ENCODE peak calls at places on chromosomes 13 and 19, in four cellular contexts. One of them, this sample, is unnamed.

GRCh38 chr13:59176775-59177174 is 987.0 kb downstream of the DIAPH3 start:
- DNase-seq in uterus: no peak
- DNase-seq in gastrocnemius medialis: no peak
- DNase-seq in neural progenitor cell: no peak
- DNase-seq in this sample: no peak

GRCh38 chr19:15218501-15218900 is 13.7 kb downstream of the EPHX3 start:
- DNase-seq in uterus: no peak
- DNase-seq in neural progenitor cell: no peak
- DNase-seq in gastrocnemius medialis: no peak
- DNase-seq in this sample: no peak

GRCh38 chr13:99295488-99296252 is 11.5 kb downstream of the GPR183 start:
- DNase-seq in neural progenitor cell: no peak
- DNase-seq in gastrocnemius medialis: no peak
- DNase-seq in uterus: no peak
- DNase-seq in this sample: no peak

GRCh38 chr19:36125557-36125956 is 10.3 kb downstream of the TBCB start:
- DNase-seq in neural progenitor cell: no peak
- DNase-seq in uterus: no peak
- DNase-seq in gastrocnemius medialis: no peak
- DNase-seq in this sample: no peak

GRCh38 chr19:28497887-28498286 is 715.1 kb downstream of the UQCRFS1 start:
- DNase-seq in neural progenitor cell: no peak
- DNase-seq in gastrocnemius medialis: no peak
- DNase-seq in uterus: no peak
- DNase-seq in this sample: no peak

GRCh38 chr19:48926909-48927308 is 6.6 kb upstream of the DHDH start:
- DNase-seq in gastrocnemius medialis: peak
- DNase-seq in neural progenitor cell: no peak
- DNase-seq in uterus: peak
- DNase-seq in this sample: no peak

GRCh38 chr19:27865927-27866777 is 1346.8 kb downstream of the UQCRFS1 start:
- DNase-seq in uterus: no peak
- DNase-seq in neural progenitor cell: no peak
- DNase-seq in gastrocnemius medialis: no peak
- DNase-seq in this sample: no peak

GRCh38 chr13:112722433-112723250 is 32.8 kb downstream of the ATP11A start:
- DNase-seq in uterus: peak
- DNase-seq in gastrocnemius medialis: no peak
- DNase-seq in neural progenitor cell: no peak
- DNase-seq in this sample: no peak

GRCh38 chr13:80654638-80655249 is 313.8 kb upstream of the SPRY2 start:
- DNase-seq in uterus: no peak
- DNase-seq in gastrocnemius medialis: no peak
- DNase-seq in neural progenitor cell: no peak
- DNase-seq in this sample: no peak

GRCh38 chr13:25453966-25454365 is 82.2 kb downstream of the ATP8A2 start:
- DNase-seq in uterus: no peak
- DNase-seq in neural progenitor cell: no peak
- DNase-seq in gastrocnemius medialis: no peak
- DNase-seq in this sample: peak

GRCh38 chr19:12694641-12695040 is 1.8 kb downstream of the FBXW9 start:
- DNase-seq in neural progenitor cell: no peak
- DNase-seq in uterus: no peak
- DNase-seq in gastrocnemius medialis: no peak
- DNase-seq in this sample: no peak

GRCh38 chr19:10004617-10005016 is 5.7 kb downstream of the COL5A3 start:
- DNase-seq in neural progenitor cell: no peak
- DNase-seq in gastrocnemius medialis: no peak
- DNase-seq in uterus: no peak
- DNase-seq in this sample: no peak

GRCh38 chr13:51518847-51519246 is 65.4 kb upstream of the WDFY2 start:
- DNase-seq in gastrocnemius medialis: no peak
- DNase-seq in neural progenitor cell: no peak
- DNase-seq in uterus: no peak
- DNase-seq in this sample: no peak

GRCh38 chr13:32555613-32556012 is 17.0 kb upstream of the N4BP2L2 start:
- DNase-seq in gastrocnemius medialis: no peak
- DNase-seq in neural progenitor cell: no peak
- DNase-seq in uterus: no peak
- DNase-seq in this sample: no peak

GRCh38 chr19:17966497-17967257 is at the start of gene KCNN1:
- DNase-seq in uterus: no peak
- DNase-seq in gastrocnemius medialis: no peak
- DNase-seq in neural progenitor cell: peak
- DNase-seq in this sample: peak

GRCh38 chr19:27740396-27740795 is 1472.6 kb downstream of the UQCRFS1 start:
- DNase-seq in uterus: no peak
- DNase-seq in gastrocnemius medialis: no peak
- DNase-seq in neural progenitor cell: no peak
- DNase-seq in this sample: no peak

GRCh38 chr19:55962186-55962585 is 14.6 kb downstream of the NLRP8 start:
- DNase-seq in gastrocnemius medialis: no peak
- DNase-seq in neural progenitor cell: no peak
- DNase-seq in uterus: no peak
- DNase-seq in this sample: no peak

GRCh38 chr13:34863360-34864135 is 78.5 kb upstream of the NBEA start:
- DNase-seq in uterus: no peak
- DNase-seq in gastrocnemius medialis: no peak
- DNase-seq in neural progenitor cell: no peak
- DNase-seq in this sample: no peak

GRCh38 chr13:68692049-68692448 is 1415.6 kb upstream of the ATXN8OS start:
- DNase-seq in uterus: no peak
- DNase-seq in gastrocnemius medialis: no peak
- DNase-seq in neural progenitor cell: no peak
- DNase-seq in this sample: no peak

GRCh38 chr19:7533281-7533819 is 2.2 kb upstream of the PNPLA6 start:
- DNase-seq in gastrocnemius medialis: no peak
- DNase-seq in neural progenitor cell: peak
- DNase-seq in uterus: peak
- DNase-seq in this sample: peak

GRCh38 chr13:92805766-92806165 is 420.8 kb upstream of the GPC6 start:
- DNase-seq in neural progenitor cell: no peak
- DNase-seq in gastrocnemius medialis: no peak
- DNase-seq in uterus: no peak
- DNase-seq in this sample: no peak

GRCh38 chr13:40152145-40152544 is 496.7 kb downstream of the COG6 start:
- DNase-seq in gastrocnemius medialis: no peak
- DNase-seq in neural progenitor cell: no peak
- DNase-seq in uterus: no peak
- DNase-seq in this sample: no peak

GRCh38 chr13:97372929-97373328 is 61.0 kb upstream of the RAP2A start:
- DNase-seq in neural progenitor cell: no peak
- DNase-seq in uterus: no peak
- DNase-seq in gastrocnemius medialis: no peak
- DNase-seq in this sample: no peak

GRCh38 chr13:33017410-33017929 is 1.2 kb downstream of the KL start:
- DNase-seq in gastrocnemius medialis: peak
- DNase-seq in neural progenitor cell: peak
- DNase-seq in uterus: peak
- DNase-seq in this sample: no peak

GRCh38 chr13:77836423-77836822 is 82.2 kb downstream of the EDNRB start:
- DNase-seq in uterus: no peak
- DNase-seq in neural progenitor cell: no peak
- DNase-seq in gastrocnemius medialis: no peak
- DNase-seq in this sample: no peak

GRCh38 chr19:16325161-16325527 is 518 bp downstream of the KLF2 start:
- DNase-seq in uterus: no peak
- DNase-seq in neural progenitor cell: peak
- DNase-seq in gastrocnemius medialis: no peak
- DNase-seq in this sample: no peak

GRCh38 chr13:30634838-30635237 is 17.1 kb downstream of the USPL1 start:
- DNase-seq in gastrocnemius medialis: no peak
- DNase-seq in uterus: no peak
- DNase-seq in neural progenitor cell: no peak
- DNase-seq in this sample: no peak

GRCh38 chr19:42327381-42327780 is 1.9 kb downstream of the MEGF8 start:
- DNase-seq in gastrocnemius medialis: no peak
- DNase-seq in uterus: no peak
- DNase-seq in neural progenitor cell: no peak
- DNase-seq in this sample: no peak

GRCh38 chr19:42325896-42326771 is 699 bp downstream of the MEGF8 start:
- DNase-seq in uterus: no peak
- DNase-seq in neural progenitor cell: no peak
- DNase-seq in gastrocnemius medialis: no peak
- DNase-seq in this sample: no peak

GRCh38 chr19:42328854-42329253 is 3.4 kb downstream of the MEGF8 start:
- DNase-seq in gastrocnemius medialis: no peak
- DNase-seq in neural progenitor cell: no peak
- DNase-seq in uterus: no peak
- DNase-seq in this sample: no peak

GRCh38 chr19:42325308-42325895 is at the start of gene MEGF8:
- DNase-seq in uterus: peak
- DNase-seq in gastrocnemius medialis: peak
- DNase-seq in neural progenitor cell: peak
- DNase-seq in this sample: peak

DNA sequence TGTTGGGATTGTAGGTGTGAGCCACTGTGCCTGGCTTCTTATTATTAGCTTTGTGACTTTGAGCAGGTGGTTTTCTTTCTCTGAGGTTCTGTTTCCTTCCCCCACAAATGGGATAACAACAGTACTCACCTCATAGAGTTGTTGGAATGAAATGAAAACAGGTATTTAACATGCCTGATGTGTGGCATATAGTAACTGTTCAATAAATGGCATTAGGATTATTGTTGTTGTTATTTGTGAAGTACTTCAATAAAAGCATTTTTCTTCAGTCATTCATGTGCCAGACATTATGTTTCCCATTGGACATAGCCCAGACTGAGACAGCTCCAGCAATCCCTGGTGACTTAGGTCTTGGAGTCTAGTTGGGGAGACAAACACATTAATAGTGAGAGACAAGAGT is 1.5 kb downstream of the MEGF8 start:
- DNase-seq in gastrocnemius medialis: no peak
- DNase-seq in uterus: no peak
- DNase-seq in neural progenitor cell: no peak
- DNase-seq in this sample: no peak
- H3K27ac ChIP-seq in gastrocnemius medialis: no peak
- H3K27ac ChIP-seq in uterus: no peak
- H3K27ac ChIP-seq in neural progenitor cell: no peak
- H3K27ac ChIP-seq in this sample: no peak

DNA sequence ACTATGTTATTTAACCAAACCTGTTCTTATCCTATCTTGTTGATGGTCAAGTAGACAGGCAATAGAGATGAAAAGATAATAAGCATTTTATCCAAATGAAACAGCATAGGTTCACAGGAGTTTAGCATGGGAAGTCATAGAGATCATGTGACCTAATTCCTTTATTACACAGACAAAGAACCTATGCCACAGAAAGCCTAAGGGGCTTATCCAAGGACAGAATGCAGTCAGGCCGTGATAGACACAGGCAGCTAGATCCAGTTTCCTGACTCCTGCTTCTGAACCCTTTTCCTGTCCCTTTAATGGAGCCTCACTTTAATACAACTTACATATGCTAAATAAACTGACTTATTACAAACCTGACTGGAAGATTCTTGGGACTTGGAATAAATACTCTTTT is 532.1 kb downstream of the IRS2 start:
- DNase-seq in gastrocnemius medialis: no peak
- DNase-seq in neural progenitor cell: peak
- DNase-seq in uterus: no peak
- DNase-seq in this sample: no peak
- H3K27ac ChIP-seq in gastrocnemius medialis: no peak
- H3K27ac ChIP-seq in neural progenitor cell: no peak
- H3K27ac ChIP-seq in uterus: no peak
- H3K27ac ChIP-seq in this sample: no peak

DNA sequence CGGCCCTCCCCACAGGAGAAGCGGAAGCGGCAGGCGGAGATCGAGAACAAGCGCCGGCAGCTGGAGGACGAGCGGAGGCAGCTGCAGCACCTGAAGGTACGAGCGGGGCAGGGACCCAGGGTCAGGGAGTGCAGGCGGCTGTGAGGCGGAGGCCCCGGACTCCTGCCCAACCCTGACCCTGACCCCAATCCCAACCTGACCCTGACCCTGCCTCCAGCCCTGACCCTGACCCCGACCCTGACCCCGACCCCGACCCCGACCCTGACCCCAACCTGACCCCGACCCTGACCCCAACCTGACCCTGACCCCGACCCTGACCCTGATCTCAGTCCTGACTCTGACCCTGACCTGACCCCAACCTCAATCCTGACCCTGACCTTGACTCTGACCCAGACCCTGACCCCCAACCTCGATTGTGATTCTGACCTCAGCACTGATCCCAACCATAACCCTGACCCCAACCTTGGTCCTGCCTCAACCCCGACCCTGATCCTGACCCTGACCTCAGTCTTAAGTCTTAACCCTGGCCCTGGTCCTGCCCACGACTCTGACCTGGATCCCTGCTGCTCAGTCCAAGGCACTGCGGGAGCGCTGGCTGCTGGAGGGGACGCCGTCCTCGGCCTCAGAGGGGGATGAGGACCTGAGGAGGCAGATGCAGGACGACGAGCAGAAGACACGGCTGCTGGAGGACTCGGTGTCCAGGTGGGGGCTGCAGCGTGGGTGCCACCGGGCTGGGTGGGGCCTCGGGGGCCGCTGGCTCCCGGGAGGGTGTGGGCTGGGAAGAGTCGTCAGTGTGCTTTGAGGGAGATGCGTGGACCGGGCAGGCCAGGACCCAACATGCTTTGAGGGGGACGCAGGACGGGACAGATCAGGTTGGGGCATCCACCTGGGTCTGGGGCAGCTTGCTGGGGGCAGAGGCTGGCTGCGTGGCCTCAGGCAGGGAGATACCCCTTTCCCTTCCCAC is 18.5 kb downstream of the PALM start:
- DNase-seq in neural progenitor cell: no peak
- DNase-seq in uterus: no peak
- DNase-seq in gastrocnemius medialis: no peak
- DNase-seq in this sample: no peak
- H3K27ac ChIP-seq in neural progenitor cell: no peak
- H3K27ac ChIP-seq in uterus: peak
- H3K27ac ChIP-seq in gastrocnemius medialis: peak
- H3K27ac ChIP-seq in this sample: peak

GRCh38 chr19:46974181-46974580 is 45.5 kb upstream of the NPAS1 start:
- DNase-seq in uterus: no peak
- DNase-seq in neural progenitor cell: no peak
- DNase-seq in gastrocnemius medialis: no peak
- DNase-seq in this sample: no peak

GRCh38 chr19:46975011-46975917 is 44.4 kb upstream of the NPAS1 start:
- DNase-seq in uterus: no peak
- DNase-seq in neural progenitor cell: peak
- DNase-seq in gastrocnemius medialis: no peak
- DNase-seq in this sample: no peak

GRCh38 chr19:46970815-46971214 is 48.8 kb upstream of the NPAS1 start:
- DNase-seq in neural progenitor cell: no peak
- DNase-seq in gastrocnemius medialis: peak
- DNase-seq in uterus: no peak
- DNase-seq in this sample: no peak

GRCh38 chr19:46975918-46976782 is 43.5 kb upstream of the NPAS1 start:
- DNase-seq in uterus: peak
- DNase-seq in gastrocnemius medialis: peak
- DNase-seq in neural progenitor cell: peak
- DNase-seq in this sample: peak

DNA sequence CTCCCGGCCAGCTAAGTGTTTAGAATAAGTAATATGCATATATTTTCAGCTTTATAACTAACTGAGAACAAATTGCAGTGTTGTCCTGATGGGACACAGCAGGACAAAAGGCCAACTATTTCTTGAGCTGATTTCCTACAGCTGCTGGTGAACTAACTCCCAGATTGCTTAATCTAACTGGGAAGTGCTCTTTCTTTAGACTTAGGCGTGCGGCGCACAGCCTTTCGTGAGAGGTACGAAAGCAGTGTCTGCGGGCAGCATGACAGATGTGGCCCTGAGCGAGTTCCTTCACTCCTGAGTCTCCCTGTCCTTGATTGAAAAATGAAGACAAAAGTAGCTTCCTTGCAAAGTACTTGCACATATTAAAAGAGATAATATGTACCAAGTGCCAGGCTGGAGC is 47.3 kb upstream of the NPAS1 start:
- DNase-seq in gastrocnemius medialis: peak
- DNase-seq in uterus: no peak
- DNase-seq in neural progenitor cell: no peak
- DNase-seq in this sample: no peak
- H3K27ac ChIP-seq in gastrocnemius medialis: peak
- H3K27ac ChIP-seq in uterus: peak
- H3K27ac ChIP-seq in neural progenitor cell: peak
- H3K27ac ChIP-seq in this sample: no peak